ENCODE peak calls at places on chromosomes 1 and 21, in nine cellular contexts. J is psoas muscle; I is heart right ventricle; V is thoracic aorta; B is ascending aorta; R is activated CD8-positive, alpha-beta memory T cell treated with anti-CD3 and anti-CD28 coated beads for 4 hours; Q is K562; E is T follicular helper cell; U is activated T-helper 1 cell treated with Interleukin-2 at 50 U/mL for 16 hours. D is an unnamed sample.

GRCh38 chr1:211532086-211532439 is 40.1 kb upstream of the RD3 start:
- DNase-seq in J (no peak), I (no peak), V (no peak), B (no peak), R (no peak), Q (no peak), E (no peak), U (no peak), D (no peak)

GRCh38 chr21:34807881-34808568 is 139.2 kb downstream of the CLIC6 start:
- DNase-seq in J (peak), I (no peak), V (no peak), B (peak), R (peak), Q (no peak), E (peak), U (peak), D (no peak)

GRCh38 chr1:207389728-207390464 is 64.2 kb upstream of the CR2 start:
- DNase-seq in J (no peak), I (no peak), V (no peak), B (no peak), R (no peak), Q (no peak), E (no peak), U (no peak), D (no peak)

GRCh38 chr21:37358392-37358791 is 8.2 kb upstream of the DYRK1A start:
- DNase-seq in J (no peak), I (no peak), V (no peak), B (no peak), R (no peak), Q (no peak), E (no peak), U (no peak), D (no peak)

GRCh38 chr1:1273535-1274298 is at the start of gene UBE2J2:
- DNase-seq in J (peak), I (peak), V (peak), B (peak), R (peak), Q (peak), E (peak), U (peak), D (peak)

GRCh38 chr1:47483651-47484050 is 45.8 kb downstream of the FOXD2 start:
- DNase-seq in J (no peak), I (no peak), V (no peak), B (no peak), R (no peak), Q (no peak), E (no peak), U (no peak), D (no peak)

GRCh38 chr1:106768077-106768476 is 288.4 kb upstream of the PRMT6 start:
- DNase-seq in J (no peak), I (no peak), V (no peak), B (no peak), R (no peak), Q (no peak), E (no peak), U (no peak), D (no peak)

GRCh38 chr1:93395195-93395594 is 49.5 kb downstream of the DR1 start:
- DNase-seq in J (no peak), I (no peak), V (no peak), B (no peak), R (no peak), Q (no peak), E (no peak), U (no peak), D (no peak)

GRCh38 chr1:239125027-239125426 is 261.3 kb upstream of the CHRM3 start:
- DNase-seq in J (no peak), I (no peak), V (no peak), B (no peak), R (no peak), Q (no peak), E (no peak), U (no peak), D (no peak)

GRCh38 chr1:205344010-205344808 is 12.5 kb downstream of the KLHDC8A start:
- DNase-seq in J (peak), I (no peak), V (no peak), B (no peak), R (no peak), Q (peak), E (peak), U (peak), D (no peak)

GRCh38 chr1:19088717-19089442 is 121.2 kb downstream of the UBR4 start:
- DNase-seq in J (no peak), I (no peak), V (no peak), B (no peak), R (no peak), Q (no peak), E (no peak), U (no peak), D (no peak)

GRCh38 chr1:67570473-67571143 is 114.4 kb upstream of the GADD45A start:
- DNase-seq in J (no peak), I (no peak), V (no peak), B (no peak), R (no peak), Q (peak), E (no peak), U (no peak), D (no peak)

GRCh38 chr21:41678944-41679343 is 87.9 kb downstream of the RIPK4 start:
- DNase-seq in J (peak), I (peak), V (peak), B (peak), R (no peak), Q (peak), E (no peak), U (no peak), D (peak)

GRCh38 chr1:206459703-206460102 is 10.6 kb upstream of the IKBKE start:
- DNase-seq in J (no peak), I (no peak), V (no peak), B (no peak), R (no peak), Q (no peak), E (no peak), U (no peak), D (no peak)

D was measured in HuH-7.